ENCODE peak calls at places on chromosomes 16 and 17, in four cellular contexts. One of them, this sample, is unnamed. For H3K9me3 and H3K36me3, the result is how much of the 10 kb centered on the place peaks cover.

GRCh38 chr16:3147046-3147756 is 12.4 kb downstream of the ZNF213 start:
- DNase-seq in PC-3: no peak
- DNase-seq in CD8-positive, alpha-beta T cell: no peak
- DNase-seq in K562: no peak
- DNase-seq in this sample: no peak

GRCh38 chr17:81037026-81037782 is 2.3 kb downstream of the BAIAP2 start:
- DNase-seq in K562: no peak
- DNase-seq in CD8-positive, alpha-beta T cell: no peak
- DNase-seq in PC-3: peak
- DNase-seq in this sample: no peak

GRCh38 chr16:64964126-64964540 is 157.7 kb downstream of the CDH11 start:
- DNase-seq in PC-3: peak
- DNase-seq in CD8-positive, alpha-beta T cell: no peak
- DNase-seq in K562: no peak
- DNase-seq in this sample: no peak

GRCh38 chr16:73027655-73028220 is 20.2 kb downstream of the ZFHX3 start:
- DNase-seq in K562: no peak
- DNase-seq in PC-3: no peak
- DNase-seq in CD8-positive, alpha-beta T cell: no peak
- DNase-seq in this sample: no peak

GRCh38 chr16:1689853-1690252 is 11.8 kb downstream of the JPT2 start:
- DNase-seq in K562: no peak
- DNase-seq in CD8-positive, alpha-beta T cell: no peak
- DNase-seq in PC-3: peak
- DNase-seq in this sample: no peak

GRCh38 chr17:78421534-78422266 is 43.3 kb downstream of the PGS1 start:
- DNase-seq in PC-3: peak
- DNase-seq in K562: peak
- DNase-seq in CD8-positive, alpha-beta T cell: peak
- DNase-seq in this sample: peak

GRCh38 chr17:50864747-50865059 is 1.5 kb downstream of the TOB1 start:
- DNase-seq in PC-3: no peak
- DNase-seq in CD8-positive, alpha-beta T cell: no peak
- DNase-seq in K562: no peak
- DNase-seq in this sample: no peak

GRCh38 chr17:20116683-20117309 is 107.6 kb downstream of the SPECC1 start:
- DNase-seq in CD8-positive, alpha-beta T cell: peak
- DNase-seq in K562: peak
- DNase-seq in PC-3: peak
- DNase-seq in this sample: peak

GRCh38 chr17:39104046-39104445 is 47.4 kb downstream of the PLXDC1 start:
- DNase-seq in PC-3: no peak
- DNase-seq in CD8-positive, alpha-beta T cell: no peak
- DNase-seq in K562: peak
- DNase-seq in this sample: no peak

GRCh38 chr17:2259769-2260536 is 43.6 kb downstream of the SMG6 start:
- DNase-seq in CD8-positive, alpha-beta T cell: peak
- DNase-seq in K562: no peak
- DNase-seq in PC-3: no peak
- DNase-seq in this sample: no peak

GRCh38 chr16:21203155-21203797 is 8.1 kb downstream of the ZP2 start:
- DNase-seq in CD8-positive, alpha-beta T cell: no peak
- DNase-seq in K562: no peak
- DNase-seq in PC-3: no peak
- DNase-seq in this sample: no peak

GRCh38 chr16:69934751-69935150 is 16.4 kb upstream of the CLEC18A start:
- DNase-seq in K562: no peak
- DNase-seq in CD8-positive, alpha-beta T cell: no peak
- DNase-seq in PC-3: no peak
- DNase-seq in this sample: no peak

GRCh38 chr16:58393138-58393504 is 850 bp downstream of the GINS3 start:
- DNase-seq in K562: peak
- DNase-seq in CD8-positive, alpha-beta T cell: no peak
- DNase-seq in PC-3: no peak
- DNase-seq in this sample: peak

GRCh38 chr16:31256466-31256865 is 3.3 kb upstream of the ITGAM start:
- DNase-seq in K562: no peak
- DNase-seq in CD8-positive, alpha-beta T cell: no peak
- DNase-seq in PC-3: no peak
- DNase-seq in this sample: no peak

GRCh38 chr17:64781394-64781793 is 119.3 kb upstream of the SMURF2 start:
- DNase-seq in K562: no peak
- DNase-seq in PC-3: no peak
- DNase-seq in CD8-positive, alpha-beta T cell: peak
- DNase-seq in this sample: peak

GRCh38 chr16:12674096-12674495 is 129.6 kb downstream of the CPPED1 start:
- DNase-seq in K562: no peak
- DNase-seq in PC-3: no peak
- DNase-seq in CD8-positive, alpha-beta T cell: no peak
- DNase-seq in this sample: no peak

GRCh38 chr17:38428150-38428642 is at the start of gene ARHGAP23:
- DNase-seq in CD8-positive, alpha-beta T cell: no peak
- DNase-seq in K562: no peak
- DNase-seq in PC-3: peak
- DNase-seq in this sample: peak

GRCh38 chr17:79792984-79793923 is 3.6 kb downstream of the CBX8 start:
- DNase-seq in K562: no peak
- DNase-seq in CD8-positive, alpha-beta T cell: no peak
- DNase-seq in PC-3: no peak
- DNase-seq in this sample: no peak

GRCh38 chr16:442976-443375 is 17.5 kb downstream of the RAB11FIP3 start:
- DNase-seq in K562: no peak
- DNase-seq in CD8-positive, alpha-beta T cell: no peak
- DNase-seq in PC-3: no peak
- DNase-seq in this sample: no peak

GRCh38 chr17:28100936-28101335 is 58.5 kb downstream of the NLK start:
- DNase-seq in PC-3: no peak
- DNase-seq in K562: no peak
- DNase-seq in CD8-positive, alpha-beta T cell: no peak
- DNase-seq in this sample: no peak

GRCh38 chr17:18280766-18281165 is 20.3 kb downstream of the MIEF2 start:
- DNase-seq in PC-3: no peak
- DNase-seq in K562: no peak
- DNase-seq in CD8-positive, alpha-beta T cell: no peak
- DNase-seq in this sample: no peak

GRCh38 chr16:29784901-29785500 is 5.5 kb upstream of the KIF22 start:
- DNase-seq in CD8-positive, alpha-beta T cell: peak
- DNase-seq in K562: peak
- DNase-seq in PC-3: no peak
- DNase-seq in this sample: no peak

GRCh38 chr17:47776330-47777197 is 43.5 kb downstream of the TBX21 start:
- DNase-seq in CD8-positive, alpha-beta T cell: peak
- DNase-seq in K562: peak
- DNase-seq in PC-3: peak
- DNase-seq in this sample: peak

GRCh38 chr17:56658648-56659047 is 65.1 kb downstream of the NOG start:
- DNase-seq in K562: no peak
- DNase-seq in PC-3: peak
- DNase-seq in CD8-positive, alpha-beta T cell: no peak
- DNase-seq in this sample: no peak

GRCh38 chr17:17837966-17838962 is 1.5 kb upstream of the SREBF1 start:
- DNase-seq in K562: peak
- DNase-seq in CD8-positive, alpha-beta T cell: no peak
- DNase-seq in PC-3: peak
- DNase-seq in this sample: peak

GRCh38 chr16:84618428-84619102 is 687 bp upstream of the COTL1 start:
- DNase-seq in K562: peak
- DNase-seq in PC-3: peak
- DNase-seq in CD8-positive, alpha-beta T cell: no peak
- DNase-seq in this sample: peak

GRCh38 chr16:27841061-27841801 is 222.3 kb downstream of the GSG1L start:
- DNase-seq in PC-3: no peak
- DNase-seq in K562: no peak
- DNase-seq in CD8-positive, alpha-beta T cell: no peak
- DNase-seq in this sample: no peak

GRCh38 chr17:76682306-76682705 is 28.5 kb downstream of the MXRA7 start:
- DNase-seq in PC-3: no peak
- DNase-seq in K562: peak
- DNase-seq in CD8-positive, alpha-beta T cell: no peak
- DNase-seq in this sample: no peak

GRCh38 chr16:21001262-21001661 is 100.7 kb downstream of the LYRM1 start:
- DNase-seq in K562: peak
- DNase-seq in CD8-positive, alpha-beta T cell: no peak
- DNase-seq in PC-3: peak
- DNase-seq in this sample: peak

GRCh38 chr16:4994719-4995434 is 36.7 kb downstream of the SEC14L5 start:
- DNase-seq in K562: no peak
- DNase-seq in PC-3: no peak
- DNase-seq in CD8-positive, alpha-beta T cell: no peak
- DNase-seq in this sample: no peak

GRCh38 chr16:89482087-89482823 is 8.1 kb downstream of the ANKRD11 start:
- DNase-seq in PC-3: no peak
- DNase-seq in CD8-positive, alpha-beta T cell: no peak
- DNase-seq in K562: no peak
- DNase-seq in this sample: no peak

GRCh38 chr16:89482824-89483220 is 7.5 kb downstream of the ANKRD11 start:
- DNase-seq in CD8-positive, alpha-beta T cell: no peak
- DNase-seq in PC-3: no peak
- DNase-seq in K562: no peak
- DNase-seq in this sample: no peak

GRCh38 chr16:89485701-89486246 is 4.6 kb downstream of the ANKRD11 start:
- DNase-seq in CD8-positive, alpha-beta T cell: no peak
- DNase-seq in K562: no peak
- DNase-seq in PC-3: no peak
- DNase-seq in this sample: peak

GRCh38 chr16:89484923-89485679 is 5.3 kb downstream of the ANKRD11 start:
- DNase-seq in K562: no peak
- DNase-seq in PC-3: no peak
- DNase-seq in CD8-positive, alpha-beta T cell: no peak
- DNase-seq in this sample: no peak

GRCh38 chr16:89484088-89484501 is 6.3 kb downstream of the ANKRD11 start:
- DNase-seq in CD8-positive, alpha-beta T cell: no peak
- DNase-seq in PC-3: no peak
- DNase-seq in K562: no peak
- DNase-seq in this sample: no peak
- H3K4me3 ChIP-seq in CD8-positive, alpha-beta T cell: peak
- H3K4me3 ChIP-seq in PC-3: no peak
- H3K4me3 ChIP-seq in K562: no peak
- H3K4me3 ChIP-seq in this sample: no peak

GRCh38 chr16:35295856-35296255 is 1836.4 kb downstream of the TP53TG3F start:
- DNase-seq in PC-3: no peak
- DNase-seq in K562: no peak
- DNase-seq in CD8-positive, alpha-beta T cell: no peak
- DNase-seq in this sample: no peak
- H3K9me3 ChIP-seq in PC-3: under half
- H3K9me3 ChIP-seq in K562: under half
- H3K9me3 ChIP-seq in CD8-positive, alpha-beta T cell: under half
- H3K9me3 ChIP-seq in this sample: under half

GRCh38 chr16:87107221-87107620 is 210.0 kb downstream of the C16orf95 start:
- DNase-seq in CD8-positive, alpha-beta T cell: no peak
- DNase-seq in K562: no peak
- DNase-seq in PC-3: no peak
- DNase-seq in this sample: no peak
- H3K36me3 ChIP-seq in CD8-positive, alpha-beta T cell: under half
- H3K36me3 ChIP-seq in K562: under half
- H3K36me3 ChIP-seq in PC-3: under half
- H3K36me3 ChIP-seq in this sample: under half

GRCh38 chr16:53029971-53030370 is 22.7 kb downstream of the CHD9NB start:
- DNase-seq in CD8-positive, alpha-beta T cell: no peak
- DNase-seq in PC-3: no peak
- DNase-seq in K562: no peak
- DNase-seq in this sample: no peak
- H3K4me3 ChIP-seq in CD8-positive, alpha-beta T cell: no peak
- H3K4me3 ChIP-seq in PC-3: no peak
- H3K4me3 ChIP-seq in K562: no peak
- H3K4me3 ChIP-seq in this sample: no peak

DNA sequence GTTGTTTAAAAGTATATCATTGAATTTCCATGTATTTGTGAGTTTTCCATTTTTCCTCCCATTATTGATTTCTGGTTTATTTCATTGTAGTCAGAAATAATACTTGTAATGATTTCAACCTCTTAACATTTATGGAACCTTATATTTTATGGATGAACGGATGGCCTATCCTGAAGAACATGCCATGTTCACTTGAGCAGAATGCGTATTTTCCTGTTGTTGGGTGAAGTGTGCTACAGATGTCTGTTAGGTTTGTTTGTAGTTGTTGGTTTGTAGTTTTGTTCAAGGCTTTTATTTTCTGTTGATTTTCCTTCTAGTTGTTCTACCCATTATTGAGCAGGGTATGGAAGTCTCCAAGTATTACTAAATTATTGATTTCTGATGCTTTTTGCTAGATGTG is 107.2 kb upstream of the NACA2 start:
- DNase-seq in CD8-positive, alpha-beta T cell: no peak
- DNase-seq in PC-3: no peak
- DNase-seq in K562: no peak
- DNase-seq in this sample: no peak
- H3K9me3 ChIP-seq in CD8-positive, alpha-beta T cell: under half
- H3K9me3 ChIP-seq in PC-3: under half
- H3K9me3 ChIP-seq in K562: under half
- H3K9me3 ChIP-seq in this sample: under half

GRCh38 chr17:862584-862983 is 80.4 kb downstream of the MRM3 start:
- DNase-seq in PC-3: no peak
- DNase-seq in K562: no peak
- DNase-seq in CD8-positive, alpha-beta T cell: no peak
- DNase-seq in this sample: no peak
- H3K36me3 ChIP-seq in PC-3: under half
- H3K36me3 ChIP-seq in K562: under half
- H3K36me3 ChIP-seq in CD8-positive, alpha-beta T cell: under half
- H3K36me3 ChIP-seq in this sample: under half

GRCh38 chr17:74743755-74744154 is 4.7 kb upstream of the NHERF1 start:
- DNase-seq in PC-3: no peak
- DNase-seq in K562: no peak
- DNase-seq in CD8-positive, alpha-beta T cell: no peak
- DNase-seq in this sample: no peak
- H3K4me3 ChIP-seq in PC-3: no peak
- H3K4me3 ChIP-seq in K562: no peak
- H3K4me3 ChIP-seq in CD8-positive, alpha-beta T cell: peak
- H3K4me3 ChIP-seq in this sample: no peak

GRCh38 chr16:88284101-88284500 is 98.7 kb upstream of the ZNF469 start:
- DNase-seq in CD8-positive, alpha-beta T cell: no peak
- DNase-seq in PC-3: no peak
- DNase-seq in K562: no peak
- DNase-seq in this sample: no peak
- H3K9me3 ChIP-seq in CD8-positive, alpha-beta T cell: under half
- H3K9me3 ChIP-seq in PC-3: under half
- H3K9me3 ChIP-seq in K562: under half
- H3K9me3 ChIP-seq in this sample: under half

This sample was measured in HAP-1.